ENCODE peak calls at places on chromosomes 12 and 14, in six cellular contexts. One of them, this sample, is unnamed.

GRCh38 chr12:3490848-3491382 is at the start of gene PRMT8:
- DNase-seq in ascending aorta: no peak
- DNase-seq in GM20000: no peak
- DNase-seq in choroid plexus epithelial cell: no peak
- DNase-seq in colonic mucosa: no peak
- DNase-seq in esophagus squamous epithelium: no peak
- DNase-seq in this sample: no peak

GRCh38 chr14:61033851-61034250 is 52.8 kb downstream of the SLC38A6 start:
- DNase-seq in ascending aorta: no peak
- DNase-seq in GM20000: no peak
- DNase-seq in choroid plexus epithelial cell: peak; percentile 48
- DNase-seq in colonic mucosa: no peak
- DNase-seq in esophagus squamous epithelium: no peak
- DNase-seq in this sample: peak; percentile 28

GRCh38 chr12:52749827-52750226 is 27.3 kb downstream of the KRT76 start:
- DNase-seq in ascending aorta: no peak
- DNase-seq in GM20000: no peak
- DNase-seq in choroid plexus epithelial cell: no peak
- DNase-seq in colonic mucosa: no peak
- DNase-seq in esophagus squamous epithelium: no peak
- DNase-seq in this sample: no peak

GRCh38 chr14:81031488-81031887 is 76.1 kb downstream of the TSHR start:
- DNase-seq in ascending aorta: no peak
- DNase-seq in GM20000: no peak
- DNase-seq in choroid plexus epithelial cell: no peak
- DNase-seq in colonic mucosa: no peak
- DNase-seq in esophagus squamous epithelium: no peak
- DNase-seq in this sample: no peak

GRCh38 chr12:90938451-90938850 is 16.5 kb downstream of the CCER1 start:
- DNase-seq in ascending aorta: no peak
- DNase-seq in GM20000: no peak
- DNase-seq in choroid plexus epithelial cell: peak; percentile 84
- DNase-seq in colonic mucosa: no peak
- DNase-seq in esophagus squamous epithelium: no peak
- DNase-seq in this sample: peak; percentile 74

GRCh38 chr12:88108021-88108420 is 33.9 kb downstream of the CEP290 start:
- DNase-seq in ascending aorta: no peak
- DNase-seq in GM20000: no peak
- DNase-seq in choroid plexus epithelial cell: peak; percentile 66
- DNase-seq in colonic mucosa: no peak
- DNase-seq in esophagus squamous epithelium: no peak
- DNase-seq in this sample: peak; percentile 58

GRCh38 chr12:122874081-122874480 is 21.8 kb downstream of the VPS37B start:
- DNase-seq in ascending aorta: no peak
- DNase-seq in GM20000: no peak
- DNase-seq in choroid plexus epithelial cell: no peak
- DNase-seq in colonic mucosa: no peak
- DNase-seq in esophagus squamous epithelium: no peak
- DNase-seq in this sample: no peak

GRCh38 chr12:105449406-105449805 is 118.9 kb downstream of the C12orf75 start:
- DNase-seq in ascending aorta: no peak
- DNase-seq in GM20000: no peak
- DNase-seq in choroid plexus epithelial cell: no peak
- DNase-seq in colonic mucosa: no peak
- DNase-seq in esophagus squamous epithelium: no peak
- DNase-seq in this sample: no peak

GRCh38 chr14:37678916-37679315 is 83.5 kb downstream of the TTC6 start:
- DNase-seq in ascending aorta: no peak
- DNase-seq in GM20000: no peak
- DNase-seq in choroid plexus epithelial cell: peak; percentile 59
- DNase-seq in colonic mucosa: no peak
- DNase-seq in esophagus squamous epithelium: no peak
- DNase-seq in this sample: no peak

GRCh38 chr12:97567619-97568110 is 105.1 kb downstream of the RMST start:
- DNase-seq in ascending aorta: no peak
- DNase-seq in GM20000: no peak
- DNase-seq in choroid plexus epithelial cell: no peak
- DNase-seq in colonic mucosa: no peak
- DNase-seq in esophagus squamous epithelium: no peak
- DNase-seq in this sample: no peak

GRCh38 chr14:106848330-106849121 is 1322.1 kb downstream of the TMEM121 start:
- DNase-seq in ascending aorta: no peak
- DNase-seq in GM20000: peak; percentile 30
- DNase-seq in choroid plexus epithelial cell: no peak
- DNase-seq in colonic mucosa: peak; percentile 57
- DNase-seq in esophagus squamous epithelium: no peak
- DNase-seq in this sample: peak; percentile 24

GRCh38 chr12:52865090-52865944 is 16.5 kb upstream of the KRT78 start:
- DNase-seq in ascending aorta: no peak
- DNase-seq in GM20000: no peak
- DNase-seq in choroid plexus epithelial cell: peak; percentile 77
- DNase-seq in colonic mucosa: peak; percentile 79
- DNase-seq in esophagus squamous epithelium: no peak
- DNase-seq in this sample: peak; percentile 69

GRCh38 chr14:25111061-25111601 is 61.2 kb upstream of the STXBP6 start:
- DNase-seq in ascending aorta: no peak
- DNase-seq in GM20000: no peak
- DNase-seq in choroid plexus epithelial cell: peak; percentile 96
- DNase-seq in colonic mucosa: no peak
- DNase-seq in esophagus squamous epithelium: no peak
- DNase-seq in this sample: peak; percentile 93

GRCh38 chr14:68793734-68794129 is 865 bp upstream of the ZFP36L1 start:
- DNase-seq in ascending aorta: no peak
- DNase-seq in GM20000: no peak
- DNase-seq in choroid plexus epithelial cell: no peak
- DNase-seq in colonic mucosa: no peak
- DNase-seq in esophagus squamous epithelium: no peak
- DNase-seq in this sample: no peak

GRCh38 chr12:53299101-53299453 is 418 bp upstream of the MYG1 start:
- DNase-seq in ascending aorta: no peak
- DNase-seq in GM20000: no peak
- DNase-seq in choroid plexus epithelial cell: peak; percentile 90
- DNase-seq in colonic mucosa: no peak
- DNase-seq in esophagus squamous epithelium: no peak
- DNase-seq in this sample: peak; percentile 91

GRCh38 chr14:72810201-72810600 is 83.7 kb downstream of the DPF3 start:
- DNase-seq in ascending aorta: no peak
- DNase-seq in GM20000: no peak
- DNase-seq in choroid plexus epithelial cell: no peak
- DNase-seq in colonic mucosa: no peak
- DNase-seq in esophagus squamous epithelium: no peak
- DNase-seq in this sample: no peak

GRCh38 chr12:77120695-77121094 is 55.3 kb upstream of the E2F7 start:
- DNase-seq in ascending aorta: no peak
- DNase-seq in GM20000: no peak
- DNase-seq in choroid plexus epithelial cell: peak; percentile 68
- DNase-seq in colonic mucosa: no peak
- DNase-seq in esophagus squamous epithelium: no peak
- DNase-seq in this sample: peak; percentile 58

DNA sequence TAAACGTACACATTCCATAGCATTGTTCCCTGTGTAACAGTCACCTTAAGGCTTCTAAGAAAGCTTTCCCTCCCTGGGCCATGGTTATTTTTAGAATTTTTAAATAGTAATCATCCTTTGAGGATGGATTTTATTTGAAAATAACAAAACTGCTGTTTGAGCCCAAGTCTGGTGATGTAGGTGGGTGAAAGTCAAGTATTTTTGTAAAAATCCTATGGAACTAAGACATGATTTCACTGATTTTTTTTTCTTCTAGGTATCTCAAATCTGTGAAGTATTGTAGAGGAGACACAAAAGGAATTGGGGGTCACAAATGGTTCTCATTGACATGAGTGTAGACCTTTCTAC is 1.4 kb downstream of the ISCU start:
- DNase-seq in ascending aorta: no peak
- DNase-seq in GM20000: no peak
- DNase-seq in choroid plexus epithelial cell: no peak
- DNase-seq in colonic mucosa: no peak
- DNase-seq in esophagus squamous epithelium: no peak
- DNase-seq in this sample: no peak
- TF ChIP-seq CTCF in ascending aorta: no peak
- TF ChIP-seq CTCF in GM20000: no peak
- TF ChIP-seq CTCF in choroid plexus epithelial cell: no peak
- TF ChIP-seq CTCF in colonic mucosa: no peak
- TF ChIP-seq CTCF in esophagus squamous epithelium: no peak
- TF ChIP-seq CTCF in this sample: no peak

GRCh38 chr12:19183121-19183838 is 53.7 kb downstream of the PLEKHA5 start:
- DNase-seq in ascending aorta: no peak
- DNase-seq in GM20000: no peak
- DNase-seq in choroid plexus epithelial cell: peak; percentile 77
- DNase-seq in colonic mucosa: no peak
- DNase-seq in esophagus squamous epithelium: no peak
- DNase-seq in this sample: peak; percentile 44
- TF ChIP-seq CTCF in ascending aorta: no peak
- TF ChIP-seq CTCF in GM20000: no peak
- TF ChIP-seq CTCF in choroid plexus epithelial cell: peak; percentile 66
- TF ChIP-seq CTCF in colonic mucosa: no peak
- TF ChIP-seq CTCF in esophagus squamous epithelium: no peak
- TF ChIP-seq CTCF in this sample: peak; percentile 31

DNA sequence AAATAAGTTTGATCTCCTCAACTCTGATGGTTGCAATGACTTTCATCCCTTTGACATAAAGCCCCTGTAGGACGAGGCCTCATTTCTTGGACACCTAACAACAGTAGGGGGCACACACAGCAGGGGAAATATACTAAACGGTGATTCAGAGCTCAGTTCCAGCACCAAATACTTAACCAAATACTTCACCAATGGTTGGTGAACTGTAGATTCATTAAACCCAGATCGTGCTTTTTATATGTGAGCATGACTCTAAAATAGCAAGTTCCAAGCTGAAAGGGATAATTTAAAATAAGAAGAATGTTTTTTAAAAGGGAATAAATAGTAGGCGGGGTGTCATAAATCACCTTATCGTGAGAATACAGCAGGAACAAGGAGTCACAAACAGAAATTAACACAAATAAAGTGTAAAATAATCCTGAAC is 53.2 kb downstream of the ATG2B start:
- DNase-seq in ascending aorta: no peak
- DNase-seq in GM20000: no peak
- DNase-seq in choroid plexus epithelial cell: peak; percentile 5
- DNase-seq in colonic mucosa: no peak
- DNase-seq in esophagus squamous epithelium: no peak
- DNase-seq in this sample: peak; percentile 8
- TF ChIP-seq CTCF in ascending aorta: no peak
- TF ChIP-seq CTCF in GM20000: no peak
- TF ChIP-seq CTCF in choroid plexus epithelial cell: no peak
- TF ChIP-seq CTCF in colonic mucosa: no peak
- TF ChIP-seq CTCF in esophagus squamous epithelium: no peak
- TF ChIP-seq CTCF in this sample: no peak

GRCh38 chr12:1592444-1593231 is 1.7 kb downstream of the FBXL14 start:
- DNase-seq in ascending aorta: no peak
- DNase-seq in GM20000: peak; percentile 64
- DNase-seq in choroid plexus epithelial cell: peak; percentile 63
- DNase-seq in colonic mucosa: peak; percentile 76
- DNase-seq in esophagus squamous epithelium: no peak
- DNase-seq in this sample: peak; percentile 88

GRCh38 chr12:1591543-1591942 is 2.8 kb downstream of the FBXL14 start:
- DNase-seq in ascending aorta: no peak
- DNase-seq in GM20000: no peak
- DNase-seq in choroid plexus epithelial cell: peak; percentile 23
- DNase-seq in colonic mucosa: no peak
- DNase-seq in esophagus squamous epithelium: no peak
- DNase-seq in this sample: no peak

GRCh38 chr12:1590083-1590979 is 4.0 kb downstream of the FBXL14 start:
- DNase-seq in ascending aorta: no peak
- DNase-seq in GM20000: no peak
- DNase-seq in choroid plexus epithelial cell: peak; percentile 63
- DNase-seq in colonic mucosa: peak; percentile 65
- DNase-seq in esophagus squamous epithelium: no peak
- DNase-seq in this sample: peak; percentile 62

GRCh38 chr12:1593232-1594044 is 943 bp downstream of the FBXL14 start:
- DNase-seq in ascending aorta: no peak
- DNase-seq in GM20000: peak; percentile 51
- DNase-seq in choroid plexus epithelial cell: peak; percentile 52
- DNase-seq in colonic mucosa: peak; percentile 68
- DNase-seq in esophagus squamous epithelium: no peak
- DNase-seq in this sample: no peak

GRCh38 chr12:1591029-1591428 is 3.4 kb downstream of the FBXL14 start:
- DNase-seq in ascending aorta: no peak
- DNase-seq in GM20000: no peak
- DNase-seq in choroid plexus epithelial cell: peak; percentile 57
- DNase-seq in colonic mucosa: peak; percentile 63
- DNase-seq in esophagus squamous epithelium: no peak
- DNase-seq in this sample: peak; percentile 73
- TF ChIP-seq CTCF in ascending aorta: no peak
- TF ChIP-seq CTCF in GM20000: no peak
- TF ChIP-seq CTCF in choroid plexus epithelial cell: peak; percentile 35
- TF ChIP-seq CTCF in colonic mucosa: no peak
- TF ChIP-seq CTCF in esophagus squamous epithelium: peak; percentile 33
- TF ChIP-seq CTCF in this sample: peak; percentile 35

DNA sequence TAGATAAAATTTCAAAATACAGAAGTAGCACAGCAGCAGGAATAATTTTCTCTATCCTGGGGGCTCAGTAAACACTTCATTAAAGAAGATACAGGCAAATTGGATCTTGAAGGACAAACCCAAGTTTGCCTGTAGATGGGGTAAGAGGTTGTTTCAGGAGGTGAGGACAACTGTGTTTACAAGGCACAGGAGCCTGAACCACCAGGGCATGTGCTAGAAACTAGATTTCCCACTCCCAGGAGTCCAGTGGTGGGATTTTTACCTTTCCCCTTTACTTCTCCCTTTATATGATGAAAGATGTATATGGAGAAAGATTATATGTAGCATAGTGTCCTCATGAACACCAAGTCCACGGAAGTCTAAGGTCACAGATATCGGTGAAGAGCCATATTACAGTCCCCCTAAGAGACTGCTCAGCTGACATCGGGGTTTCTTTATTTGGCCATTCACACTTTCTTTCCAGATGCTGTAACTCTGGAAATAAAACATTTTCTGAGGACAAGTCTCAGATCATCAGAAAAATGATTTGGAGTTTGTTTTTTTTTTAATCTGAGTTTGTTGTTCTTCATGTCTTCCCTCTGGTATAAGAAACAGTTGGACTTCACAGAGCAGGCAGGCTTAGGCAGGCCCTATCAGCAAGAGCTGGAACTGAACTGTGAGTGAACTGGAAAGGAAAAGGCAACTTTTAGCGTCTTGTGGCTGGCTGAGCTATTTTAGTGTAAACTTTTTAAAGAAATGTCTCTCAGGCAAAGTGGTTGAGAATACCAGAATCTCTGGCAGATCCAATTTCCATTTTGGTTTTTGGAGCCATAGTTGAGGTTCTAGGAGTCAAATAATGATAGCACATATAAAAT is 8.0 kb upstream of the EVL start:
- DNase-seq in ascending aorta: no peak
- DNase-seq in GM20000: peak; percentile 56
- DNase-seq in choroid plexus epithelial cell: peak; percentile 81
- DNase-seq in colonic mucosa: no peak
- DNase-seq in esophagus squamous epithelium: no peak
- DNase-seq in this sample: peak; percentile 58
- TF ChIP-seq CTCF in ascending aorta: peak; percentile 25
- TF ChIP-seq CTCF in GM20000: peak; percentile 29
- TF ChIP-seq CTCF in choroid plexus epithelial cell: peak; percentile 65
- TF ChIP-seq CTCF in colonic mucosa: no peak
- TF ChIP-seq CTCF in esophagus squamous epithelium: peak; percentile 37
- TF ChIP-seq CTCF in this sample: peak; percentile 38

DNA sequence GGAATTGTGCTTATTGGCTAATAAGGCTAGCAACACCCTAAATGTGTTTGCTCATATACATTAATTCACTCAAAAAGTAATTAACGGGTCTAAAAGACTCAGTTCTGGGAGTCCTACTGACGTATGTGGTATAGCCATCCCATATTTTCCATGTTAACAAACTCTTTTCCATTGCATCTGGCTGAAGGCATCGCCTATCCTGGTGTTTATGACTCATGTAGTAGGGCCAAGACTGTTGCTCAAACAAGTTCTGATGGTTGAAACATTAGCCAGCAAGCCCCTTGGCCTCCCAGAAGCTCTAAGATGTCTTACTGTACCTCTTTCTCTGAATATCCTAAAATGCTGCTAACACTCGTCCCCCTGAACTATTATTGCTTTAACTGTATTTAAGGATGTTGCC is 98.4 kb downstream of the PHLDA1 start:
- DNase-seq in ascending aorta: no peak
- DNase-seq in GM20000: no peak
- DNase-seq in choroid plexus epithelial cell: peak; percentile 93
- DNase-seq in colonic mucosa: no peak
- DNase-seq in esophagus squamous epithelium: no peak
- DNase-seq in this sample: peak; percentile 93
- TF ChIP-seq CTCF in ascending aorta: no peak
- TF ChIP-seq CTCF in GM20000: no peak
- TF ChIP-seq CTCF in choroid plexus epithelial cell: no peak
- TF ChIP-seq CTCF in colonic mucosa: no peak
- TF ChIP-seq CTCF in esophagus squamous epithelium: no peak
- TF ChIP-seq CTCF in this sample: no peak